ENCODE peak calls at places on chromosome 3, in four cellular contexts. One of them, this sample, is unnamed.

GRCh38 chr3:48919215-48920138 is 835 bp downstream of the ARIH2 start:
- DNase-seq in Calu3: peak; percentile 45
- DNase-seq in uterus: no peak
- DNase-seq in adrenal gland: peak; percentile 44
- DNase-seq in this sample: no peak

GRCh38 chr3:195241592-195242355 is 29.2 kb downstream of the XXYLT1 start:
- DNase-seq in Calu3: no peak
- DNase-seq in uterus: peak; percentile 9
- DNase-seq in adrenal gland: peak; percentile 16
- DNase-seq in this sample: no peak

GRCh38 chr3:194294199-194294887 is 56.8 kb downstream of the CPN2 start:
- DNase-seq in Calu3: no peak
- DNase-seq in uterus: peak; percentile 17
- DNase-seq in adrenal gland: peak; percentile 23
- DNase-seq in this sample: no peak

GRCh38 chr3:184757010-184757651 is 45.3 kb upstream of the MAGEF1 start:
- DNase-seq in Calu3: no peak
- DNase-seq in uterus: peak; percentile 75
- DNase-seq in adrenal gland: peak; percentile 51
- DNase-seq in this sample: peak; percentile 49

GRCh38 chr3:69855436-69856162 is 116.3 kb downstream of the MITF start:
- DNase-seq in Calu3: no peak
- DNase-seq in uterus: no peak
- DNase-seq in adrenal gland: no peak
- DNase-seq in this sample: peak; percentile 12

GRCh38 chr3:13219902-13220296 is 146.7 kb upstream of the IQSEC1 start:
- DNase-seq in Calu3: no peak
- DNase-seq in uterus: no peak
- DNase-seq in adrenal gland: no peak
- DNase-seq in this sample: no peak

GRCh38 chr3:168455814-168456213 is 360.1 kb upstream of the GOLIM4 start:
- DNase-seq in Calu3: no peak
- DNase-seq in uterus: no peak
- DNase-seq in adrenal gland: no peak
- DNase-seq in this sample: no peak

GRCh38 chr3:16849795-16850194 is 35.0 kb upstream of the PLCL2 start:
- DNase-seq in Calu3: no peak
- DNase-seq in uterus: no peak
- DNase-seq in adrenal gland: no peak
- DNase-seq in this sample: peak; percentile 25

GRCh38 chr3:8266679-8267267 is 234.8 kb upstream of the LMCD1 start:
- DNase-seq in Calu3: no peak
- DNase-seq in uterus: no peak
- DNase-seq in adrenal gland: no peak
- DNase-seq in this sample: no peak

GRCh38 chr3:8255771-8256170 is 245.9 kb upstream of the LMCD1 start:
- DNase-seq in Calu3: no peak
- DNase-seq in uterus: no peak
- DNase-seq in adrenal gland: no peak
- DNase-seq in this sample: no peak

DNA sequence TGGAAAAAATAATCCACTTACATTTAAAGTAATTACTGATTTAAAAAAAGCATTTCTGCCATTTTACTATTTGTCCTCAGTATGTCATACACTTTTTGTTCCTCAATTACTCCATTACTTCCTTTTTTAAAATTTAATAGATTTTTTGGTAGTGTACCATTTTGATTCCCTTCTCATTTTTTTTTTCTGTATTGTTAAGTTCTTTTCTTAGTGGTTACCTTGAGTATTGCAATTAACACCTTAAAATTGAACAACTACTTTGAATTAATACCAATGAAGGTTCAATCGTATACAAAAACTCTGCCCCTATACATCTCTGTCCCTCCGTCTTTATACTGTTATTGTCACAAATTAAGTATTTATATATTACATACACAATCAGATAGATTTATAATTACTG is 240.6 kb upstream of the LMCD1 start:
- DNase-seq in Calu3: no peak
- DNase-seq in uterus: no peak
- DNase-seq in adrenal gland: no peak
- DNase-seq in this sample: no peak
- TF ChIP-seq CTCF in Calu3: no peak
- TF ChIP-seq CTCF in uterus: no peak
- TF ChIP-seq CTCF in adrenal gland: no peak
- TF ChIP-seq CTCF in this sample: no peak

GRCh38 chr3:173399001-173399400 is 1.5 kb downstream of the NLGN1 start:
- DNase-seq in Calu3: no peak
- DNase-seq in uterus: no peak
- DNase-seq in adrenal gland: no peak
- DNase-seq in this sample: no peak

GRCh38 chr3:173395412-173396181 is 1.9 kb upstream of the NLGN1 start:
- DNase-seq in Calu3: peak; percentile 88
- DNase-seq in uterus: peak; percentile 83
- DNase-seq in adrenal gland: peak; percentile 71
- DNase-seq in this sample: peak; percentile 58

GRCh38 chr3:173398111-173398479 is 551 bp downstream of the NLGN1 start:
- DNase-seq in Calu3: no peak
- DNase-seq in uterus: no peak
- DNase-seq in adrenal gland: no peak
- DNase-seq in this sample: no peak

GRCh38 chr3:173396191-173397041 is 1.1 kb upstream of the NLGN1 start:
- DNase-seq in Calu3: peak; percentile 28
- DNase-seq in uterus: no peak
- DNase-seq in adrenal gland: no peak
- DNase-seq in this sample: no peak

GRCh38 chr3:173397161-173398110 is at the start of gene NLGN1:
- DNase-seq in Calu3: peak; percentile 71
- DNase-seq in uterus: peak; percentile 74
- DNase-seq in adrenal gland: peak; percentile 44
- DNase-seq in this sample: peak; percentile 53
- TF ChIP-seq CTCF in Calu3: no peak
- TF ChIP-seq CTCF in uterus: no peak
- TF ChIP-seq CTCF in adrenal gland: no peak
- TF ChIP-seq CTCF in this sample: peak; percentile 27

DNA sequence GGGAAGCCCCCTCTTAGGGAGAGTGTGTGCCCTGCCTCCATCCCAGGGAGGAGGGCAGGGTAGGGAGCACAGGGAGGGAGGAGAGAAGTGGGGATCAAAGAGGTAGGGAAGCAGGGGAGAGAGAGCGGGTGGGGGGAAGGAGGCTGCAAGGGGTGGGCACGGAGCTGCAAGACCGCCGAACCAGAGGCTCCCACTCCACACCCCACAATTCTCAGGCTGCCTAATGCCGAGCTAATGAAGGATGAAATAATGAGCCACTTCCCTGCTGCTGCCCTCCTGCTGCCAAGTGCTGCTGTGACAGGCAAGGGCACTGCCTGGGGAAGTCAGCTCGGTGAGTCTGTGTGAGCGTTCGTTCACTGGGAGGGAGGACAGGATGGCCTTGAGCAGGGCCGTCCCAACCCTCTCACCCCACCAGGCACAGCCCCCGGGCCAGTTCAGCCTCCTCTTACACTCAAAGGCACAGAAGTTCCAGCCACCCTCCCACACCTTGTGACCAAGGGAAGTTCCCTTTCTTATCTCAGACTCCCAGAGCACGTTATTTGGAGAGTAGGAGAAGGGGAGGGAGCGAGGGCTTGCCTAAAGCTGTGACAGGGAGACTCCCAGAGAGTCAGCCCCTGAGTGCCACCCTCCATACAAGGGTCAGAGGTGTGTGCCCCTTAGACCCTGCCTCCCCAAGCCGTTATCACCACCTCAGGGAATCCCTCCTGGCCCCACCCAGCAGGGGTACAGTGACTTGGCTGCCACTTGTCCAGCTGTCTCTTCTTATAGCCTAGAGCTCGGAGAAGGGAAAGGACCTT is 12.4 kb downstream of the GLYCTK start:
- DNase-seq in Calu3: no peak
- DNase-seq in uterus: peak; percentile 42
- DNase-seq in adrenal gland: peak; percentile 91
- DNase-seq in this sample: no peak
- TF ChIP-seq CTCF in Calu3: no peak
- TF ChIP-seq CTCF in uterus: peak; percentile 9
- TF ChIP-seq CTCF in adrenal gland: peak; percentile 35
- TF ChIP-seq CTCF in this sample: peak; percentile 10

GRCh38 chr3:11509175-11510000 is 134.3 kb downstream of the VGLL4 start:
- DNase-seq in Calu3: peak; percentile 19
- DNase-seq in uterus: peak; percentile 75
- DNase-seq in adrenal gland: peak; percentile 78
- DNase-seq in this sample: peak; percentile 83
- TF ChIP-seq CTCF in Calu3: no peak
- TF ChIP-seq CTCF in uterus: no peak
- TF ChIP-seq CTCF in adrenal gland: peak; percentile 33
- TF ChIP-seq CTCF in this sample: peak; percentile 31

DNA sequence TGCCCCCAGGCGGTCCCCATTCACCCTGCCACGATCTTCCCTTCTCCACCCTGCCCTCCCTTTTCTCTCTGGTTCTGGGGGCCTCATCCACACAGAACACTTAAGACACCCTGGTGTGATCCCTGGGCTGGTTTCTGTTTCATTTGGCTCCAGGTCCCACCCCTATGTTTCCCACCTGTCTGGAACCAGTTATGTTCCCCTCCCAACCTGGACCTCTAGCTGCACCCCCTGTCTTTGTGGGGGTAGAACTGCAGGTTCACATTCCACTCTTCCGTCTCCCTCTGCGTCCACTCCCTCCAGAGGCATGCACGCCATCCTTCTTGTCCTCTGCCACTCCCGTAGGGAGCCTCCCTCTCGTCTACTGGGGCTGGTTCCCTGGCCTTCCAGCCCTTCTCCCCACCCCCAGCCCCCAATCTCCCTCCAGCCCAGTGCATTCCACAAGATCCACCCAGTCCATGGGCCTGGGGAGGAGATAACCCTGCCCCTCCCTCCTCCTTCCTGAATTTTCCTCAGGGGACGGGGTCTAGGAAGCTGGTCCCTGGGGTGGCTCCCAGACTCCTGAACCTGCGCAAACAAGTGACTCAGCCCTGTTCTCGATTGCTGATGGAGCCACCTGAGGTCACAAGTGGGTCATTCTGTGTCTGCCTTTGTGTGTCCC is 73.8 kb downstream of the ABTB1 start:
- DNase-seq in Calu3: peak; percentile 70
- DNase-seq in uterus: no peak
- DNase-seq in adrenal gland: no peak
- DNase-seq in this sample: no peak
- TF ChIP-seq CTCF in Calu3: peak; percentile 63
- TF ChIP-seq CTCF in uterus: no peak
- TF ChIP-seq CTCF in adrenal gland: no peak
- TF ChIP-seq CTCF in this sample: no peak

DNA sequence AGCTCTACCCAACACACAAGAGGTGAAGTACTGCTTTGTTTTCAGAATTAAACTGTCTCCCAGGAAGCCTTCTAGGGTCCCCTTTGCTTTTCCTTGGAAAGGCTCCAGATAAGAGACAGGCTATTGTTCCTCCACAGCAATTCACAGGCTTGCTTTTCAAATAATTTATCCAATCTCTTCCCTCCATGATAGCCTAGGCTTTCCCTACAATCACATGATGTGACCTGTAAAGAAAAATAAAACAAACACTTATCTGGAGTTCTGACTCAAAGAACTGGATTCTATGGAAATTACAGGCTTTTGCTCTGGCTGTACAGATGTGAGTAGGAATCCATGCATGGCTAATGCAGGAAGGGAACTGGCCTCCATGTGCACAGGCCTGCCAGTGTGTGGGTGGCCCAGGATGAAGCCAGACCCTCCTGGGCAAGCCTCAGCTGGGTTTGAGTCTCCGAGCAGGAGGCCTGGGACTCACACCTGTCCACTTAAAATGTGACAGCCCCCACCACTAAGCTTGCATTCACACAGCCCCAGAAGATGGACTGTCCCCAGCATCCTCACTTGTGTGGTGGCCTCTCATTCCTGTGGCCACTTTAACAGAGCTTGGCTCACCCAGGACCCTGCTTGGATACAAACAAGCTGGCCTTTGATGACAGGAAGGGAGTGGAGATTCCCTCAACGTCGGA is 75.8 kb upstream of the LEKR1 start:
- DNase-seq in Calu3: no peak
- DNase-seq in uterus: no peak
- DNase-seq in adrenal gland: no peak
- DNase-seq in this sample: no peak
- TF ChIP-seq CTCF in Calu3: no peak
- TF ChIP-seq CTCF in uterus: no peak
- TF ChIP-seq CTCF in adrenal gland: no peak
- TF ChIP-seq CTCF in this sample: no peak

GRCh38 chr3:52112056-52112455 is 42.2 kb downstream of the POC1A start:
- DNase-seq in Calu3: no peak
- DNase-seq in uterus: no peak
- DNase-seq in adrenal gland: no peak
- DNase-seq in this sample: no peak

GRCh38 chr3:52110502-52110901 is 43.7 kb downstream of the POC1A start:
- DNase-seq in Calu3: no peak
- DNase-seq in uterus: no peak
- DNase-seq in adrenal gland: no peak
- DNase-seq in this sample: no peak

GRCh38 chr3:52106951-52107611 is 47.1 kb downstream of the POC1A start:
- DNase-seq in Calu3: no peak
- DNase-seq in uterus: no peak
- DNase-seq in adrenal gland: no peak
- DNase-seq in this sample: no peak

GRCh38 chr3:52109556-52110380 is 44.5 kb downstream of the POC1A start:
- DNase-seq in Calu3: no peak
- DNase-seq in uterus: no peak
- DNase-seq in adrenal gland: no peak
- DNase-seq in this sample: no peak

DNA sequence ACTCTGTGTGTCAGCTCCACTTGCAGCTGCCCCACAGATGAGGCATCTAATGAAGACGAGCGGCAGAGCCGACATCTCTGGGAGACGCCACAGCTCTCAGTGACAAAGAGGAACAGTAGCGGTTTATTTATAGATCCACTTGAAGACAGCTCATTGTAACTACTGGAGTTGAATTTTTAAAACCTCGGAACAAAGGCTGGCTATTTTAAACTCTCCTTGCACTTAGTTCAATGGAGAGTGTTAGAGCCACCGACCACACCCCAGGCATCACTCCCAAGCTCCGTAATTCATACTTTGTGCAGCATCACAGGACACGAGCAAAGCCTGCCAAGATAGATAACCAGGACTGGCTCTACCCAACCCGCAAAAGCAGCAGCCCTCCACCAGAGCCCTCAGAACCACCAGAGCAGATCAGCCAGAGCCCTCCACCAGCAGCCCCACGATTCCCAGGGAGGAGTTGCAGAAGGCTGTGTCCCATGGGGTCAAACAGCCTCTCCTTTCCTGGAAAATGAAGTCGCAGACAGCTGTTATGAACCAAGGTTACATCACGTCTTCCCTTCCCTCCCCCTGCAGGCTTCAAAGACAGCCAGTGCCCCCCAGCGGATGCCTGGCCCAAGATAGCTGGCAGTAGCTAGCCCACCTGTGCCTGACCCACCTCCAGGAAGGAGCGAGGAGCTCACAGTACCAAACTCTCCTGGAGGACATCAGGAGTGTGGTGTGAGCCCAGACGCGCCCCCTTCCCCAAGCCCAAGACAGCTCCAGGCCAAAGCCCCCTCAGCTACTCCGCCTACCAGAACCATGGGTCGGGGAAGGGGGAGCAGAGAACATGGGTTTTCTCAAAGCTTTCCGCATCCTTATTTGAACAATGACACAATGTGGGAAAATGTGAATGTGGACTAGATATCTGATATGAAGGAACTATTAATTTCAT is 45.7 kb downstream of the POC1A start:
- DNase-seq in Calu3: no peak
- DNase-seq in uterus: peak; percentile 64
- DNase-seq in adrenal gland: no peak
- DNase-seq in this sample: no peak
- TF ChIP-seq CTCF in Calu3: no peak
- TF ChIP-seq CTCF in uterus: peak; percentile 55
- TF ChIP-seq CTCF in adrenal gland: peak; percentile 13
- TF ChIP-seq CTCF in this sample: peak; percentile 36

This sample was measured in AG09319.